ENCODE peak calls at places on chromosomes 4 and X, in four cellular contexts. P is IMR-90, C is SK-N-SH, U is HepG2. J is an unnamed sample.
A peak's percentile ranks its signal among the peaks of the same experiment; 100 is the strongest.

GRCh38 chr4:74109116-74109791 is 10.3 kb upstream of the CXCL2 start:
- DNase-seq in P (peak; percentile 97), C (no peak), U (no peak), J (no peak)

GRCh38 chr4:23237771-23238170 is 545.0 kb downstream of the GBA3 start:
- DNase-seq in P (no peak), C (peak; percentile 0), U (no peak), J (no peak)

GRCh38 chrX:130984782-130985181 is 73.4 kb upstream of the ARHGAP36 start:
- DNase-seq in P (no peak), C (no peak), U (no peak), J (no peak)

GRCh38 chr4:136680271-136680670 is 852.0 kb downstream of the PCDH18 start:
- DNase-seq in P (peak; percentile 9), C (peak; percentile 40), U (no peak), J (no peak)

GRCh38 chrX:124719060-124719459 is 372.7 kb downstream of the SH2D1A start:
- DNase-seq in P (no peak), C (no peak), U (peak; percentile 31), J (no peak)

GRCh38 chr4:118969359-118969758 is 80.7 kb downstream of the SYNPO2 start:
- DNase-seq in P (peak; percentile 82), C (peak; percentile 61), U (peak; percentile 11), J (no peak)

GRCh38 chr4:2257361-2258001 is 4.4 kb downstream of the MXD4 start:
- DNase-seq in P (no peak), C (peak; percentile 16), U (no peak), J (no peak)

GRCh38 chrX:18793601-18794089 is 86.2 kb downstream of the PPEF1 start:
- DNase-seq in P (no peak), C (peak; percentile 43), U (peak; percentile 1), J (no peak)

GRCh38 chr4:6021831-6022606 is 3.8 kb upstream of the C4orf50 start:
- DNase-seq in P (no peak), C (no peak), U (no peak), J (no peak)

GRCh38 chr4:169385356-169385755 is 114.6 kb upstream of the SH3RF1 start:
- DNase-seq in P (peak; percentile 87), C (no peak), U (no peak), J (no peak)

GRCh38 chrX:68398286-68398685 is 35.0 kb downstream of the OPHN1 start:
- DNase-seq in P (no peak), C (no peak), U (no peak), J (no peak)

GRCh38 chr4:110970642-110971041 is 347.8 kb upstream of the PITX2 start:
- DNase-seq in P (peak; percentile 45), C (no peak), U (peak; percentile 49), J (no peak)

GRCh38 chr4:37132351-37132989 is 112.1 kb upstream of the NWD2 start:
- DNase-seq in P (no peak), C (peak; percentile 2), U (no peak), J (no peak)

GRCh38 chr4:52366625-52367024 is 292.5 kb downstream of the USP46 start:
- DNase-seq in P (no peak), C (no peak), U (no peak), J (no peak)

GRCh38 chr4:16583764-16584163 is 314.7 kb downstream of the LDB2 start:
- DNase-seq in P (peak; percentile 66), C (no peak), U (no peak), J (no peak)

GRCh38 chr4:56731857-56732256 is 50.8 kb upstream of the HOPX start:
- DNase-seq in P (no peak), C (no peak), U (no peak), J (no peak)

GRCh38 chr4:88893961-88894360 is 163.0 kb downstream of the FAM13A start:
- DNase-seq in P (peak; percentile 37), C (no peak), U (no peak), J (no peak)

GRCh38 chr4:47068986-47069385 is 37.6 kb downstream of the GABRB1 start:
- DNase-seq in P (peak; percentile 31), C (no peak), U (no peak), J (no peak)

GRCh38 chr4:130080872-130081451 is 985.0 kb downstream of the C4orf33 start:
- DNase-seq in P (no peak), C (no peak), U (no peak), J (no peak)

GRCh38 chr4:177119021-177119461 is 190.6 kb upstream of the NEIL3 start:
- DNase-seq in P (peak; percentile 54), C (no peak), U (no peak), J (no peak)

GRCh38 chrX:135191838-135192237 is 20.6 kb upstream of the CT55 start:
- DNase-seq in P (no peak), C (no peak), U (no peak), J (no peak)

GRCh38 chr4:38782452-38783108 is at the start of gene TLR10:
- DNase-seq in P (peak; percentile 52), C (peak; percentile 53), U (peak; percentile 20), J (peak; percentile 82)

GRCh38 chr4:165079476-165079875 is 25.8 kb downstream of the TRIM75 start:
- DNase-seq in P (peak; percentile 44), C (no peak), U (no peak), J (no peak)

DNA sequence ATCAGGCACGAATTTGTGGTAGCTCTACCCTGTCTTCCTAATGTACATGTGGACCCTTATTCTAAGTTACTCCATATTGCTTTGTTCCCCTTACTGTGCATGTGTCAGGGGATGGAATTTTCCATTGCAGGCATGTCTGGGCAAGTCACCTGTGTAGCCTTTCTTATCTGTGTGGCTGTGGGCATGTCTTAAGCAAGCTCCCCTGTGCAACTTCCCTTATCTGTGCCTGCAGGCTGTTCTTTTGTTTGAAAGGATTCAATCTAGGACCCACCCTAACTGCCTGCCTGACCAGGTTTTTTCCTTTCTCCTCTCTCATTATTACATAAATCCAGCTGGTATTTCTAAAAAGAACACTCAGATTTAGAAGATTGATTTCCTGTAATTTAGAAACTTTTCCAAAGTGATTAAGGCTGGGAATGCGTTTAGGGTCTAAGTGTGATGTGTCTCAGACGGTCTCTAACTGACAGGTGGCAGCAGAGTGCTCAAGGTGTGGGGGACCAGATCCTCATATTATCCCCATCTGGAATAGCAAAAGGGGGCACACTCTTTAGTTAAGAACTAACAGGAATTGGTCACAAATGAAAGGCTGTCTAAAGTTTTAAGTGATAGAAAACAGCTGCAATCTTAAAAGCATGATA is 198.9 kb upstream of the PPP1R2C start:
- DNase-seq in P (no peak), C (no peak), U (no peak), J (no peak)
- TF ChIP-seq MXI1 in P (no peak), C (no peak), U (no peak), J (no peak)

GRCh38 chrX:123476636-123477219 is 256.1 kb downstream of the THOC2 start:
- DNase-seq in P (no peak), C (no peak), U (no peak), J (no peak)

GRCh38 chrX:123477673-123478072 is 255.2 kb downstream of the THOC2 start:
- DNase-seq in P (no peak), C (no peak), U (no peak), J (no peak)

GRCh38 chrX:123487226-123487625 is 245.6 kb downstream of the THOC2 start:
- DNase-seq in P (no peak), C (no peak), U (no peak), J (no peak)

GRCh38 chrX:123487674-123488073 is 245.2 kb downstream of the THOC2 start:
- DNase-seq in P (no peak), C (no peak), U (no peak), J (no peak)

GRCh38 chrX:123481908-123482873 is 250.7 kb downstream of the THOC2 start:
- DNase-seq in P (peak; percentile 27), C (no peak), U (no peak), J (no peak)
- TF ChIP-seq MXI1 in P (no peak), C (no peak), U (no peak), J (no peak)

DNA sequence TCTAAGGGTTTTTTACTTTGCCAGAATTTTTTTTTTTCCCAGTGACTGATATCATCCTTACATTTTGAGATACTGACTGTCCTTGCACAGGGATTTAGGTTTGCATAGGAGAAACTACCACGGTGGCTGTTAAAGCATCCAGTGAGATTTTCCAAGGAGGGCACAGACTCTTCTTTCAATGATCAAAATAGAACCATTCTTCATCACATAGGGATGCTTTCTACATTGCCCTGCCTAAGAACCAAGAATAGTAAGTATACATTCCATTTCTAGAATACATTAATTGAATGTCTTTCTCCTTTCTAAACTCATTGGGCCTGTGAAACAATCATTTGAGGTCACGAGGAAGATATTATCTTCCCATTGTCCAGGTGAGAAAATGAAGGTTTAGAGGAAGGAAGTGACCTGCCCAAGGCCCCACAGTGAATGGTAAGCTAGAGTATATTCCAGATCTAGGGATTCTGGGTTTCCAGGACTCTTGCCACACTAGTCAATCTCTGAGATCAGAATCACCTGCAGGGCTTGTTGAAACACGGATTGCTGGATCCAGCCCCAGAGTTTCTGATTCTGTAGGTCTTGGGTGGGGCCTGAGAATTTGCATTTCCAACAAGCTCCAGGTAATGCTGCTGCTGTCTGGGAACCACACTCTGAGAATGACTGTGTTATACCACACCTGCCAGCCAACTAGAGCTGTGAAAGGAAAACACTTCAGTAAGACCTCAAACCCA is 17.7 kb upstream of the TMEM154 start:
- DNase-seq in P (no peak), C (no peak), U (no peak), J (no peak)
- TF ChIP-seq MXI1 in P (no peak), C (no peak), U (no peak), J (no peak)

GRCh38 chr4:142404191-142404611 is 441.9 kb downstream of the INPP4B start:
- DNase-seq in P (peak; percentile 72), C (no peak), U (no peak), J (no peak)
- TF ChIP-seq MXI1 in P (no peak), C (no peak), U (no peak), J (no peak)

GRCh38 chrX:15873566-15873965 is 19.0 kb upstream of the AP1S2 start:
- DNase-seq in P (peak; percentile 6), C (no peak), U (no peak), J (no peak)

GRCh38 chrX:15866141-15866540 is 11.5 kb upstream of the AP1S2 start:
- DNase-seq in P (no peak), C (no peak), U (no peak), J (no peak)

GRCh38 chrX:15864629-15865028 is 10.0 kb upstream of the AP1S2 start:
- DNase-seq in P (peak; percentile 60), C (no peak), U (no peak), J (no peak)

GRCh38 chrX:15874672-15875071 is 20.1 kb upstream of the AP1S2 start:
- DNase-seq in P (no peak), C (no peak), U (no peak), J (no peak)

GRCh38 chrX:15869695-15870094 is 15.1 kb upstream of the AP1S2 start:
- DNase-seq in P (no peak), C (no peak), U (no peak), J (no peak)
- TF ChIP-seq MXI1 in P (no peak), C (no peak), U (no peak), J (no peak)